ENCODE peak calls at places on chromosome 11, in ten cellular contexts. F is hippocampal formation, V is right lobe of liver, Y is mucosa of gallbladder, A is iris pigment epithelial cell, L is HTR-8/SVneo, E is astrocyte of the spinal cord, X is T-helper 17 cell, I is left lung, O is OCI-LY7. P is an unnamed sample.

GRCh38 chr11:130020323-130020722 is 17.7 kb upstream of the PRDM10 start:
- DNase-seq in F (no peak), V (no peak), Y (no peak), A (no peak), L (no peak), E (no peak), X (no peak), I (no peak), O (no peak), P (no peak)

GRCh38 chr11:17014774-17015638 is 792 bp upstream of the PLEKHA7 start:
- DNase-seq in F (no peak), V (no peak), Y (no peak), A (peak; percentile 71), L (no peak), E (peak; percentile 67), X (peak; percentile 9), I (no peak), O (no peak), P (no peak)

GRCh38 chr11:61888043-61888442 is 3.3 kb downstream of the FADS3 start:
- DNase-seq in F (no peak), V (peak; percentile 64), Y (peak; percentile 54), A (peak; percentile 88), L (peak; percentile 84), E (peak; percentile 94), X (no peak), I (no peak), O (no peak), P (no peak)

GRCh38 chr11:66715346-66716085 is 13.5 kb downstream of the SPTBN2 start:
- DNase-seq in F (no peak), V (no peak), Y (no peak), A (no peak), L (no peak), E (no peak), X (no peak), I (no peak), O (no peak), P (no peak)

GRCh38 chr11:36056160-36056751 is 112.4 kb downstream of the LDLRAD3 start:
- DNase-seq in F (no peak), V (no peak), Y (no peak), A (peak; percentile 60), L (peak; percentile 22), E (no peak), X (no peak), I (peak; percentile 68), O (no peak), P (no peak)

GRCh38 chr11:34665077-34665835 is 44.4 kb downstream of the EHF start:
- DNase-seq in F (no peak), V (no peak), Y (no peak), A (no peak), L (no peak), E (no peak), X (no peak), I (no peak), O (no peak), P (no peak)

GRCh38 chr11:84165139-84165538 is 879.0 kb upstream of the CCDC90B start:
- DNase-seq in F (no peak), V (no peak), Y (no peak), A (no peak), L (no peak), E (peak; percentile 18), X (no peak), I (no peak), O (no peak), P (no peak)

GRCh38 chr11:97943493-97943892 is 1077.3 kb upstream of the CNTN5 start:
- DNase-seq in F (no peak), V (no peak), Y (no peak), A (no peak), L (no peak), E (no peak), X (no peak), I (no peak), O (no peak), P (no peak)

GRCh38 chr11:102807921-102808320 is 10.0 kb upstream of the MMP1 start:
- DNase-seq in F (no peak), V (peak; percentile 23), Y (peak; percentile 28), A (peak; percentile 71), L (no peak), E (peak; percentile 32), X (no peak), I (peak; percentile 80), O (peak; percentile 5), P (no peak)

GRCh38 chr11:6225896-6226295 is 8.5 kb downstream of the FHIP1B start:
- DNase-seq in F (no peak), V (no peak), Y (no peak), A (no peak), L (no peak), E (no peak), X (no peak), I (no peak), O (no peak), P (no peak)

GRCh38 chr11:102469196-102469821 is 16.7 kb upstream of the TMEM123 start:
- DNase-seq in F (no peak), V (no peak), Y (no peak), A (peak; percentile 61), L (no peak), E (peak; percentile 76), X (no peak), I (no peak), O (no peak), P (no peak)

GRCh38 chr11:12842933-12843636 is 166.0 kb upstream of the RASSF10 start:
- DNase-seq in F (no peak), V (no peak), Y (peak; percentile 43), A (peak; percentile 42), L (no peak), E (peak; percentile 69), X (no peak), I (no peak), O (peak; percentile 86), P (no peak)

GRCh38 chr11:8757047-8757446 is 74.5 kb downstream of the RPL27A start:
- DNase-seq in F (no peak), V (no peak), Y (no peak), A (no peak), L (no peak), E (peak; percentile 13), X (no peak), I (no peak), O (no peak), P (no peak)

GRCh38 chr11:28674432-28675076 is 566.4 kb downstream of the METTL15 start:
- DNase-seq in F (no peak), V (no peak), Y (no peak), A (peak; percentile 83), L (no peak), E (peak; percentile 26), X (no peak), I (no peak), O (peak; percentile 13), P (no peak)

GRCh38 chr11:69471329-69472052 is 10.0 kb upstream of the LINC01488 start:
- DNase-seq in F (no peak), V (peak; percentile 15), Y (no peak), A (peak; percentile 49), L (no peak), E (peak; percentile 37), X (no peak), I (peak; percentile 60), O (no peak), P (no peak)

GRCh38 chr11:20238712-20239111 is 78.4 kb upstream of the DBX1 start:
- DNase-seq in F (no peak), V (peak; percentile 25), Y (no peak), A (no peak), L (no peak), E (no peak), X (no peak), I (no peak), O (no peak), P (no peak)

GRCh38 chr11:69280994-69281393 is 13.0 kb upstream of the MYEOV start:
- DNase-seq in F (no peak), V (no peak), Y (no peak), A (peak; percentile 72), L (peak; percentile 56), E (peak; percentile 83), X (no peak), I (no peak), O (no peak), P (no peak)

GRCh38 chr11:12126352-12127019 is 16.1 kb downstream of the MICAL2 start:
- DNase-seq in F (no peak), V (no peak), Y (no peak), A (peak; percentile 93), L (no peak), E (peak; percentile 80), X (no peak), I (peak; percentile 83), O (no peak), P (no peak)

GRCh38 chr11:2572491-2573239 is 127.1 kb downstream of the KCNQ1OT1 start:
- DNase-seq in F (no peak), V (peak; percentile 15), Y (no peak), A (no peak), L (no peak), E (no peak), X (no peak), I (peak; percentile 66), O (no peak), P (no peak)

GRCh38 chr11:61378713-61379313 is 13.6 kb upstream of the TMEM216 start:
- DNase-seq in F (no peak), V (no peak), Y (peak; percentile 34), A (peak; percentile 96), L (peak; percentile 67), E (peak; percentile 91), X (no peak), I (no peak), O (no peak), P (no peak)

GRCh38 chr11:67312187-67313021 is 9.1 kb downstream of the SSH3 start:
- DNase-seq in F (no peak), V (no peak), Y (peak; percentile 70), A (no peak), L (no peak), E (no peak), X (no peak), I (peak; percentile 81), O (no peak), P (no peak)

GRCh38 chr11:74055938-74056337 is 47.1 kb upstream of the UCP3 start:
- DNase-seq in F (no peak), V (no peak), Y (no peak), A (peak; percentile 94), L (peak; percentile 59), E (peak; percentile 76), X (no peak), I (no peak), O (no peak), P (no peak)

GRCh38 chr11:116725434-116726221 is 47.2 kb downstream of the BUD13 start:
- DNase-seq in F (no peak), V (peak; percentile 67), Y (no peak), A (peak; percentile 32), L (peak; percentile 19), E (no peak), X (no peak), I (no peak), O (no peak), P (no peak)

GRCh38 chr11:110128161-110128560 is 35.0 kb downstream of the ZC3H12C start:
- DNase-seq in F (peak; percentile 23), V (no peak), Y (no peak), A (peak; percentile 50), L (no peak), E (peak; percentile 47), X (no peak), I (no peak), O (no peak), P (no peak)

GRCh38 chr11:2775083-2775625 is 75.4 kb upstream of the KCNQ1OT1 start:
- DNase-seq in F (no peak), V (peak; percentile 5), Y (peak; percentile 6), A (no peak), L (no peak), E (no peak), X (no peak), I (peak; percentile 69), O (no peak), P (peak; percentile 52)

GRCh38 chr11:66489636-66490035 is 9.4 kb downstream of the DPP3 start:
- DNase-seq in F (no peak), V (no peak), Y (no peak), A (no peak), L (no peak), E (no peak), X (no peak), I (no peak), O (no peak), P (no peak)

GRCh38 chr11:35619754-35620640 is 1.7 kb downstream of the FJX1 start:
- DNase-seq in F (no peak), V (peak; percentile 19), Y (no peak), A (peak; percentile 43), L (peak; percentile 37), E (peak; percentile 46), X (no peak), I (peak; percentile 75), O (no peak), P (no peak)

GRCh38 chr11:7759010-7759409 is 37.7 kb downstream of the OR5P2 start:
- DNase-seq in F (no peak), V (no peak), Y (no peak), A (no peak), L (no peak), E (no peak), X (no peak), I (no peak), O (no peak), P (no peak)

P was measured in activated CD8-positive, alpha-beta memory T cell treated with anti-CD3 and anti-CD28 coated beads, Interleukin-2, amount 10 ng/mL, durations not matched to agents 7 days and 5 days.